ENCODE peak calls at places on chromosome 10, in seven cellular contexts. C is psoas muscle; N is BE2C; V is astrocyte; Z is CD4-positive, CD25-positive, alpha-beta regulatory T cell; R is thyroid gland; K is ovary. P is an unnamed sample.

GRCh38 chr10:70657036-70657435 is 15.3 kb upstream of the ADAMTS14 start:
- DNase-seq in C (no peak), N (no peak), V (peak; percentile 62), Z (no peak), R (no peak), K (no peak), P (peak; percentile 29)

GRCh38 chr10:48333856-48334255 is 27.4 kb downstream of the MAPK8 start:
- DNase-seq in C (no peak), N (peak; percentile 22), V (no peak), Z (no peak), R (no peak), K (no peak), P (no peak)

GRCh38 chr10:102641398-102641797 is 2.9 kb upstream of the TRIM8 start:
- DNase-seq in C (no peak), N (no peak), V (no peak), Z (no peak), R (peak; percentile 47), K (no peak), P (no peak)

GRCh38 chr10:15588635-15589081 is 131.1 kb downstream of the ITGA8 start:
- DNase-seq in C (no peak), N (no peak), V (no peak), Z (no peak), R (no peak), K (no peak), P (peak; percentile 16)

GRCh38 chr10:124039432-124040086 is 53.8 kb downstream of the CHST15 start:
- DNase-seq in C (no peak), N (no peak), V (no peak), Z (no peak), R (no peak), K (no peak), P (no peak)

GRCh38 chr10:126904807-126905686 is at the start of gene DOCK1:
- DNase-seq in C (peak; percentile 73), N (peak; percentile 70), V (peak; percentile 55), Z (no peak), R (peak; percentile 75), K (peak; percentile 73), P (peak; percentile 91)

GRCh38 chr10:60518745-60519144 is 129.1 kb upstream of the ANK3 start:
- DNase-seq in C (no peak), N (peak; percentile 37), V (no peak), Z (no peak), R (no peak), K (no peak), P (no peak)

GRCh38 chr10:130188195-130189175 is 52.3 kb downstream of the GLRX3 start:
- DNase-seq in C (no peak), N (no peak), V (no peak), Z (no peak), R (no peak), K (no peak), P (no peak)

GRCh38 chr10:82757397-82757796 is 882.4 kb downstream of the NRG3 start:
- DNase-seq in C (no peak), N (no peak), V (no peak), Z (no peak), R (no peak), K (no peak), P (no peak)

GRCh38 chr10:133082685-133083421 is 4.9 kb upstream of the ADGRA1 start:
- DNase-seq in C (no peak), N (no peak), V (no peak), Z (no peak), R (no peak), K (no peak), P (no peak)

GRCh38 chr10:28058746-28059145 is 59.9 kb upstream of the ODAD2 start:
- DNase-seq in C (no peak), N (no peak), V (no peak), Z (no peak), R (no peak), K (no peak), P (no peak)

GRCh38 chr10:73413108-73413527 is 740 bp downstream of the ANXA7 start:
- DNase-seq in C (peak; percentile 63), N (peak; percentile 22), V (no peak), Z (peak; percentile 78), R (peak; percentile 59), K (no peak), P (no peak)

GRCh38 chr10:69800109-69800508 is 1.6 kb upstream of the COL13A1 start:
- DNase-seq in C (no peak), N (peak; percentile 70), V (peak; percentile 44), Z (no peak), R (peak; percentile 45), K (no peak), P (peak; percentile 88)

GRCh38 chr10:105188737-105189463 is 547.8 kb downstream of the SORCS3 start:
- DNase-seq in C (no peak), N (no peak), V (peak; percentile 89), Z (no peak), R (no peak), K (no peak), P (no peak)

GRCh38 chr10:33421789-33422188 is 87.3 kb upstream of the NRP1 start:
- DNase-seq in C (no peak), N (no peak), V (peak; percentile 96), Z (no peak), R (no peak), K (no peak), P (peak; percentile 94)

GRCh38 chr10:32105782-32106382 is 49.7 kb upstream of the KIF5B start:
- DNase-seq in C (no peak), N (no peak), V (no peak), Z (no peak), R (no peak), K (no peak), P (no peak)

GRCh38 chr10:6119423-6119822 is 30.6 kb downstream of the RBM17 start:
- DNase-seq in C (no peak), N (no peak), V (no peak), Z (no peak), R (peak; percentile 73), K (no peak), P (no peak)

GRCh38 chr10:112981553-112981952 is 31.5 kb downstream of the TCF7L2 start:
- DNase-seq in C (no peak), N (peak; percentile 54), V (peak; percentile 70), Z (peak; percentile 26), R (no peak), K (no peak), P (no peak)

GRCh38 chr10:17074548-17074860 is 55.1 kb downstream of the CUBN start:
- DNase-seq in C (no peak), N (no peak), V (peak; percentile 70), Z (no peak), R (no peak), K (no peak), P (no peak)

GRCh38 chr10:18582803-18583202 is 68.6 kb downstream of the NSUN6 start:
- DNase-seq in C (no peak), N (no peak), V (peak; percentile 31), Z (peak; percentile 43), R (no peak), K (no peak), P (no peak)

GRCh38 chr10:131591936-131592335 is 280.4 kb upstream of the TCERG1L start:
- DNase-seq in C (no peak), N (no peak), V (no peak), Z (no peak), R (no peak), K (no peak), P (no peak)

GRCh38 chr10:3099291-3100092 is 32.1 kb downstream of the PFKP start:
- DNase-seq in C (no peak), N (no peak), V (peak; percentile 81), Z (no peak), R (no peak), K (no peak), P (peak; percentile 82)
- H3K4me1 ChIP-seq in C (no peaks in the 10 kb centered on the region), N (no peaks in the 10 kb centered on the region), V (peaks cover 32% of the 10 kb centered on the region), Z (peaks cover 14% of the 10 kb centered on the region), R (peaks cover 14% of the 10 kb centered on the region), K (peaks cover 4% of the 10 kb centered on the region), P (peaks cover 55% of the 10 kb centered on the region)

DNA sequence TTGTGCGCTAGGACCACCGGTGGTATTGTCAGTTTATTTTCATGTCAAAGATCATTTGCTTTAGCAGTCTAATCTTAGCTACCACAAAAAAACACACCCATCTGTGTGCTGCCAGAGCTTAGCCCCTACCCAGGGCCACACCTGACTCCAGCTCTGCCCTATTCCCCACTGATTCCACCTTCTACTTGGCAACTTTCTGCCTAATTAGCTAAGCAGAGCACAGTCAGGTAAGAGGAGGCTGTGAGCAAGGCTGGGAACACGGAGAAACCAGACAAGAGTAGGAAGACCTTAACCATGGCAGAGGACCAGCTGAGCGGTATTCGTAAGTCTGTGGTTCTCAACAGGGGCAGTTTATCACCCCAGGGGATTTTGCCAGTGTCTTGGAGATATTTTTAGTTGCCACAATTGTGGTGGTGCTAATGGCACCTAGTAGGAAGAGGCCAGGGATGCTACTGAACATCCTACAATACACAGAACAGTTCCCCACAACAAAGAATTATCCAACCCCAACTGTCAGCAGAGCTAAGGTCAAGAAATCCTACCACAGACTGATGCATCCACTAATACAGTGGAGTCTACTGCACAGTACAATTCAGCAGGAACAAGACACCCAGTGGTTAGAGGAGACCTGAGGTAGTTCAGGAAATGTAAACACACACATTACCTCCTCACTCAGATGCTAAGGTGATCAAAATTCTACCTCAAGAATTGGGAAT is 91.6 kb downstream of the ZFAND4 start:
- DNase-seq in C (no peak), N (no peak), V (no peak), Z (peak; percentile 40), R (no peak), K (no peak), P (no peak)
- H3K4me3 ChIP-seq in C (peak overlapping the region; percentile 23), N (no peak overlapping the region), V (no peak overlapping the region), Z (peak overlapping the region; percentile 96), R (no peak overlapping the region), K (no peak overlapping the region), P (no peak overlapping the region)

DNA sequence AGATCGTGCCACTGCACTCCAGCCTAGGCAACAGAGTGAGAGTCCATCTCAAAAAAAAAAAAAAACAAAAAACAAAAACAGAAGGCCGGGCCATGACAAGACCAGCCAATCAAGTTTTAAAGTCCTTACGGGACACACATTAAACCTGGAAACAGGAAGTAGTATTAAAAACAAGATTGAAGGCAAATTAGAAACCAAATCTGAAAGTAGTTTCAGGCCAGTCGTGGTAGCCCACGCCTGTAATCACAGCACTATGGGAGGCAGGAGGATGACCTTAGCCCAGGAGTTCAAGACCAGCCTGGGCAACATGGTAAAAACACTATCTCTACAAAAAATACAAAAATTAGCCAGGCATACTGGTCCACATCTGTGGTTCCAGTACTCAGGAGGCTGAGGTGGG is 18.1 kb downstream of the PSAP start:
- DNase-seq in C (no peak), N (no peak), V (no peak), Z (peak; percentile 53), R (no peak), K (no peak), P (no peak)
- H3K36me3 ChIP-seq in C (peaks cover 68% of the 10 kb centered on the region), N (peaks cover 62% of the 10 kb centered on the region), V (peaks cover 33% of the 10 kb centered on the region), Z (peaks cover 51% of the 10 kb centered on the region), R (peaks cover 43% of the 10 kb centered on the region), K (no peaks in the 10 kb centered on the region), P (peaks cover 65% of the 10 kb centered on the region)

DNA sequence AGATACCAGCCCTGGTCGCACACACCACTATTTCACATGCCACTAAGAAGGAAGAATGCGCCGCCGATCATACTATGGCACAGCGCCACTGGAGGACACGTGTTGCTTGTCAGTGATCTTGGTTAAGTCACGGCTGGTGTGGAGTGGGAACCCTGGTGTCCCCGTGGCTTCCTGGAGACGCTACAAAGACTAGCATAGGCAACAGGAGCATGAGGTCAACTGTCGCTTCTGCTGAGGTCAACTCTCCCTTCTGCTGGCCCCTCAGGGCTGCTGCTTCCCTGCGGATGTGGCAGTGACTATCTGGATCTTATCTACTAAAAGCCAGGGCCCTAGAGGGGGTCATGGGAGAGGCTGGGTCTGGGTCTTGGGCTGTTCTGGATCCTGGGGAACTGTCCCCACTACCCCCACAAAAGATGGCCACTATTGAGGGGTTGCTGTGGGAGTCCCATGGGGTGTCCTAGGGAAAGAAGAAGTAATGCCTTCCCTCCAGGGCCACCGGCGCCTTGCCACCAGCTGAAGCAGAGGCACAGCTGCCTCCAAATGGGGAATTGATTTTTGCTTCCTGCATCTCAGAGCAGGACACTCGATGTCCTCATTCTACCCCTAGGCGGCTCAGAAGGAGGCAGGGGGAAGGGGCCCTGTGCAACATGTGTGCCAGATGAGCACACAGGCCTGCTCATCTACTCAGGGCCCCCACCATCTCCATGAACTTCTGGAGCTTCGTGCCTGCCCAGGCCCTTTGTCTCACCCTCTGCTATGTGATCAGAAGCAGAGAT is 76.6 kb upstream of the PPIF start:
- DNase-seq in C (peak; percentile 72), N (peak; percentile 78), V (no peak), Z (no peak), R (no peak), K (no peak), P (no peak)
- H3K4me1 ChIP-seq in C (peaks cover 75% of the 10 kb centered on the region), N (peaks cover 79% of the 10 kb centered on the region), V (peaks cover 59% of the 10 kb centered on the region), Z (peaks cover 11% of the 10 kb centered on the region), R (peaks cover 30% of the 10 kb centered on the region), K (peaks cover 18% of the 10 kb centered on the region), P (peaks cover 60% of the 10 kb centered on the region)

P was measured in adipocyte.